ENCODE peak calls at places on chromosomes 2 and 18, in nine cellular contexts. H is psoas muscle, U is endodermal cell, Y is GM23248, S is colonic mucosa, I is fibroblast of lung, V is GM23338, R is tibial nerve, M is left ventricle myocardium inferior. W is an unnamed sample.

GRCh38 chr2:12009323-12009905 is 263.0 kb downstream of the LPIN1 start:
- DNase-seq in H (no peak), U (no peak), Y (no peak), S (no peak), I (no peak), V (no peak), R (no peak), M (no peak), W (no peak)

GRCh38 chr18:37476182-37476581 is 89.4 kb downstream of the CELF4 start:
- DNase-seq in H (no peak), U (peak; percentile 85), Y (peak; percentile 54), S (peak; percentile 19), I (no peak), V (peak; percentile 74), R (no peak), M (no peak), W (no peak)

GRCh38 chr2:119943058-119943457 is 69.8 kb upstream of the EPB41L5 start:
- DNase-seq in H (no peak), U (no peak), Y (peak; percentile 1), S (no peak), I (no peak), V (no peak), R (no peak), M (no peak), W (no peak)

GRCh38 chr2:45330617-45331016 is 280.4 kb downstream of the SRBD1 start:
- DNase-seq in H (no peak), U (no peak), Y (peak; percentile 85), S (no peak), I (no peak), V (no peak), R (no peak), M (no peak), W (no peak)

GRCh38 chr2:84731185-84731584 is 149.7 kb downstream of the TRABD2A start:
- DNase-seq in H (no peak), U (no peak), Y (no peak), S (no peak), I (no peak), V (no peak), R (no peak), M (no peak), W (no peak)

GRCh38 chr2:188475945-188476344 is 184.3 kb downstream of the GULP1 start:
- DNase-seq in H (no peak), U (no peak), Y (no peak), S (no peak), I (peak; percentile 88), V (no peak), R (no peak), M (no peak), W (no peak)

GRCh38 chr2:240876035-240876474 is 7.4 kb downstream of the AGXT start:
- DNase-seq in H (no peak), U (no peak), Y (no peak), S (no peak), I (no peak), V (no peak), R (no peak), M (no peak), W (no peak)

GRCh38 chr18:60883594-60883993 is 449.6 kb upstream of the CDH20 start:
- DNase-seq in H (no peak), U (no peak), Y (no peak), S (no peak), I (no peak), V (no peak), R (no peak), M (no peak), W (no peak)

GRCh38 chr18:10041180-10041579 is 127.4 kb downstream of the VAPA start:
- DNase-seq in H (peak; percentile 65), U (peak; percentile 17), Y (no peak), S (peak; percentile 34), I (no peak), V (no peak), R (peak; percentile 71), M (peak; percentile 76), W (peak; percentile 58)

GRCh38 chr2:107936427-107937359 is 49.6 kb upstream of the SLC5A7 start:
- DNase-seq in H (no peak), U (peak; percentile 69), Y (peak; percentile 31), S (no peak), I (no peak), V (peak; percentile 58), R (no peak), M (no peak), W (no peak)

GRCh38 chr2:20513946-20514345 is 67.1 kb downstream of the RHOB start:
- DNase-seq in H (no peak), U (no peak), Y (no peak), S (no peak), I (no peak), V (no peak), R (no peak), M (no peak), W (no peak)

GRCh38 chr18:48940854-48941531 is 9.8 kb downstream of the SMAD7 start:
- DNase-seq in H (no peak), U (no peak), Y (no peak), S (no peak), I (no peak), V (no peak), R (no peak), M (no peak), W (no peak)

GRCh38 chr18:13137041-13137938 is 81.3 kb upstream of the LDLRAD4 start:
- DNase-seq in H (peak; percentile 56), U (no peak), Y (peak; percentile 56), S (peak; percentile 37), I (peak; percentile 38), V (peak; percentile 39), R (no peak), M (peak; percentile 36), W (no peak)

GRCh38 chr2:172073518-172073917 is 11.8 kb upstream of the DLX1 start:
- DNase-seq in H (no peak), U (no peak), Y (no peak), S (no peak), I (no peak), V (no peak), R (no peak), M (no peak), W (no peak)

GRCh38 chr2:192328297-192328696 is 133.6 kb upstream of the TMEFF2 start:
- DNase-seq in H (no peak), U (no peak), Y (no peak), S (no peak), I (no peak), V (no peak), R (no peak), M (no peak), W (no peak)

GRCh38 chr18:79781331-79781941 is 16.3 kb upstream of the KCNG2 start:
- DNase-seq in H (no peak), U (peak; percentile 27), Y (no peak), S (no peak), I (no peak), V (no peak), R (no peak), M (no peak), W (no peak)

GRCh38 chr2:47155091-47155876 is at the start of gene STPG4:
- DNase-seq in H (no peak), U (peak; percentile 50), Y (no peak), S (no peak), I (no peak), V (peak; percentile 55), R (no peak), M (no peak), W (no peak)

GRCh38 chr2:138534791-138535190 is 33.2 kb downstream of the SPOPL start:
- DNase-seq in H (no peak), U (no peak), Y (no peak), S (no peak), I (no peak), V (no peak), R (no peak), M (no peak), W (no peak)

GRCh38 chr2:117771969-117772630 is 42.4 kb upstream of the DDX18 start:
- DNase-seq in H (no peak), U (no peak), Y (peak; percentile 65), S (no peak), I (peak; percentile 15), V (peak; percentile 52), R (no peak), M (no peak), W (no peak)

GRCh38 chr18:5238371-5238758 is 41.3 kb upstream of the AKAIN1 start:
- DNase-seq in H (peak; percentile 34), U (peak; percentile 76), Y (peak; percentile 69), S (peak; percentile 85), I (peak; percentile 52), V (peak; percentile 38), R (peak; percentile 16), M (peak; percentile 25), W (no peak)

GRCh38 chr2:37871453-37872191 is 53.5 kb upstream of the RMDN2 start:
- DNase-seq in H (no peak), U (no peak), Y (peak; percentile 97), S (no peak), I (peak; percentile 92), V (no peak), R (no peak), M (no peak), W (no peak)

GRCh38 chr2:112520234-112520783 is 22.0 kb upstream of the POLR1B start:
- DNase-seq in H (no peak), U (no peak), Y (no peak), S (no peak), I (no peak), V (no peak), R (no peak), M (no peak), W (no peak)

GRCh38 chr2:112519506-112519905 is 22.8 kb upstream of the POLR1B start:
- DNase-seq in H (no peak), U (no peak), Y (no peak), S (no peak), I (no peak), V (no peak), R (no peak), M (no peak), W (no peak)

GRCh38 chr2:112516801-112517200 is 25.5 kb upstream of the POLR1B start:
- DNase-seq in H (no peak), U (no peak), Y (no peak), S (no peak), I (no peak), V (no peak), R (no peak), M (no peak), W (no peak)
- H3K36me3 ChIP-seq in H (peaks cover 5% of the 10 kb centered on the region), U (peaks cover 73% of the 10 kb centered on the region), Y (peaks cover 37% of the 10 kb centered on the region), S (no peaks in the 10 kb centered on the region), I (peaks cover 10% of the 10 kb centered on the region), V (peaks cover 14% of the 10 kb centered on the region), R (peaks cover 84% of the 10 kb centered on the region), M (peaks cover 64% of the 10 kb centered on the region), W (peaks cover 15% of the 10 kb centered on the region)

GRCh38 chr18:63980027-63980426 is 10.1 kb downstream of the SERPINB8 start:
- DNase-seq in H (no peak), U (no peak), Y (peak; percentile 32), S (no peak), I (no peak), V (no peak), R (no peak), M (no peak), W (no peak)
- H3K27ac ChIP-seq in H (no peak overlapping the region), U (no peak overlapping the region), Y (peak overlapping the region; percentile 40), S (no peak overlapping the region), I (peak overlapping the region; percentile 58), V (no peak overlapping the region), R (peak overlapping the region; percentile 46), M (peak overlapping the region; percentile 2), W (peak overlapping the region; percentile 68)

GRCh38 chr2:95023222-95023597 is 2.3 kb upstream of the MAL start:
- DNase-seq in H (no peak), U (no peak), Y (no peak), S (no peak), I (no peak), V (no peak), R (no peak), M (no peak), W (no peak)
- H3K4me3 ChIP-seq in H (no peak overlapping the region), U (no peak overlapping the region), Y (no peak overlapping the region), S (no peak overlapping the region), I (no peak overlapping the region), V (no peak overlapping the region), R (no peak overlapping the region), M (no peak overlapping the region), W (no peak overlapping the region)

GRCh38 chr2:159219394-159219998 is 67.0 kb downstream of the WDSUB1 start:
- DNase-seq in H (no peak), U (peak; percentile 28), Y (no peak), S (peak; percentile 10), I (no peak), V (no peak), R (no peak), M (no peak), W (no peak)
- H3K36me3 ChIP-seq in H (peaks cover 4% of the 10 kb centered on the region), U (peaks cover 97% of the 10 kb centered on the region), Y (peaks cover 22% of the 10 kb centered on the region), S (no peaks in the 10 kb centered on the region), I (peaks cover 19% of the 10 kb centered on the region), V (no peaks in the 10 kb centered on the region), R (peaks cover 97% of the 10 kb centered on the region), M (peaks cover 97% of the 10 kb centered on the region), W (peaks cover 56% of the 10 kb centered on the region)

W was measured in thoracic aorta.